ENCODE peak calls at places on chromosomes 13 and 19, in four cellular contexts. G is WTC11, U is mucosa of descending colon, L is LoVo. P is an unnamed sample.

GRCh38 chr13:105083986-105084385 is 1451.5 kb downstream of the EFNB2 start:
- DNase-seq in G (no peak), U (no peak), L (no peak), P (no peak)

GRCh38 chr13:44763604-44764311 is 187.6 kb upstream of the TSC22D1 start:
- DNase-seq in G (no peak), U (peak; percentile 53), L (no peak), P (no peak)

GRCh38 chr13:72886272-72887062 is 104.5 kb downstream of the PIBF1 start:
- DNase-seq in G (no peak), U (no peak), L (no peak), P (no peak)

GRCh38 chr19:52778811-52779210 is 7.8 kb downstream of the ZNF600 start:
- DNase-seq in G (no peak), U (no peak), L (no peak), P (no peak)

GRCh38 chr13:98775844-98776598 is 23.5 kb upstream of the SLC15A1 start:
- DNase-seq in G (no peak), U (peak; percentile 74), L (peak; percentile 98), P (no peak)

GRCh38 chr19:55678121-55678671 is 3.2 kb downstream of the EPN1 start:
- DNase-seq in G (no peak), U (peak; percentile 59), L (no peak), P (peak; percentile 78)

GRCh38 chr19:44530777-44531176 is 1.3 kb upstream of the CEACAM20 start:
- DNase-seq in G (no peak), U (no peak), L (no peak), P (no peak)

GRCh38 chr13:99778500-99778899 is 193.1 kb downstream of the ZIC5 start:
- DNase-seq in G (no peak), U (no peak), L (no peak), P (no peak)

GRCh38 chr13:48662226-48662625 is 8.5 kb downstream of the CYSLTR2 start:
- DNase-seq in G (no peak), U (no peak), L (no peak), P (no peak)

GRCh38 chr13:113785051-113786010 is 26.3 kb downstream of the TMEM255B start:
- DNase-seq in G (no peak), U (peak; percentile 10), L (peak; percentile 74), P (no peak)

GRCh38 chr13:82344867-82345266 is 1537.4 kb downstream of the SLITRK1 start:
- DNase-seq in G (no peak), U (no peak), L (no peak), P (no peak)

GRCh38 chr13:33744589-33745369 is 73.2 kb upstream of the RFC3 start:
- DNase-seq in G (no peak), U (no peak), L (no peak), P (no peak)

GRCh38 chr19:4911314-4911713 is 2.0 kb downstream of the UHRF1 start:
- DNase-seq in G (no peak), U (no peak), L (no peak), P (no peak)

GRCh38 chr19:1675633-1676350 is 23.4 kb upstream of the TCF3 start:
- DNase-seq in G (no peak), U (no peak), L (no peak), P (no peak)

GRCh38 chr13:93183302-93183701 is 43.3 kb upstream of the GPC6 start:
- DNase-seq in G (peak; percentile 45), U (no peak), L (no peak), P (no peak)

GRCh38 chr13:23375007-23375971 is 58.2 kb downstream of the SACS start:
- DNase-seq in G (peak; percentile 97), U (peak; percentile 96), L (peak; percentile 93), P (peak; percentile 99)

GRCh38 chr19:41328157-41328817 is 18.3 kb downstream of the CCDC97 start:
- DNase-seq in G (no peak), U (no peak), L (no peak), P (no peak)

GRCh38 chr19:3270908-3271307 is 46.4 kb downstream of the CELF5 start:
- DNase-seq in G (peak; percentile 66), U (no peak), L (no peak), P (no peak)

GRCh38 chr13:42350141-42350540 is 78.2 kb downstream of the AKAP11 start:
- DNase-seq in G (no peak), U (no peak), L (no peak), P (no peak)

GRCh38 chr13:111080642-111081041 is 34.5 kb upstream of the ARHGEF7 start:
- DNase-seq in G (no peak), U (no peak), L (no peak), P (no peak)

GRCh38 chr13:101529419-101529818 is 76.9 kb downstream of the ITGBL1 start:
- DNase-seq in G (no peak), U (no peak), L (no peak), P (no peak)

GRCh38 chr13:105338773-105339172 is 1196.7 kb downstream of the EFNB2 start:
- DNase-seq in G (no peak), U (no peak), L (no peak), P (no peak)

GRCh38 chr19:12774588-12775555 is at the start of gene HOOK2:
- DNase-seq in G (peak; percentile 94), U (peak; percentile 98), L (peak; percentile 93), P (no peak)

GRCh38 chr13:35978607-35979316 is 152.4 kb downstream of the DCLK1 start:
- DNase-seq in G (peak; percentile 27), U (peak; percentile 71), L (peak; percentile 10), P (no peak)

GRCh38 chr19:52635786-52636570 is 2.2 kb downstream of the ZNF83 start:
- DNase-seq in G (no peak), U (no peak), L (no peak), P (no peak)

GRCh38 chr13:100887729-100888151 is 213.1 kb upstream of the TMTC4 start:
- DNase-seq in G (no peak), U (no peak), L (no peak), P (no peak)

GRCh38 chr19:1844536-1845515 is 3.5 kb downstream of the REXO1 start:
- DNase-seq in G (no peak), U (no peak), L (no peak), P (no peak)

GRCh38 chr13:106385669-106386068 is 149.8 kb downstream of the EFNB2 start:
- DNase-seq in G (no peak), U (no peak), L (no peak), P (no peak)

P was measured in heart left ventricle.